ENCODE peak calls at places on chromosome 20, in six cellular contexts. U is DND-41, M is left lung, V is A549, P is fibroblast of lung, J is ovary. N is an unnamed sample.

GRCh38 chr20:57570145-57570850 is 9.4 kb downstream of the PCK1 start:
- DNase-seq in U (no peak), M (no peak), V (no peak), P (no peak), J (no peak), N (no peak)

GRCh38 chr20:20363449-20364015 is 4.4 kb upstream of the INSM1 start:
- DNase-seq in U (no peak), M (peak), V (no peak), P (no peak), J (no peak), N (no peak)

GRCh38 chr20:15976047-15976731 is 597.1 kb downstream of the KIF16B start:
- DNase-seq in U (no peak), M (no peak), V (no peak), P (no peak), J (no peak), N (no peak)

GRCh38 chr20:5489596-5489995 is 172.8 kb upstream of the PROKR2 start:
- DNase-seq in U (no peak), M (no peak), V (no peak), P (no peak), J (no peak), N (no peak)

GRCh38 chr20:25011261-25011660 is 18.7 kb upstream of the APMAP start:
- DNase-seq in U (no peak), M (no peak), V (no peak), P (no peak), J (no peak), N (no peak)

GRCh38 chr20:37517371-37517748 is 3.7 kb upstream of the NNAT start:
- DNase-seq in U (no peak), M (no peak), V (no peak), P (no peak), J (no peak), N (no peak)

GRCh38 chr20:19757973-19758887 is at the start of gene RIN2:
- DNase-seq in U (no peak), M (peak), V (peak), P (peak), J (peak), N (peak)

GRCh38 chr20:3042621-3043020 is 801 bp upstream of the GNRH2 start:
- DNase-seq in U (no peak), M (no peak), V (no peak), P (peak), J (peak), N (peak)

GRCh38 chr20:2242678-2243077 is 53.1 kb upstream of the TGM3 start:
- DNase-seq in U (no peak), M (no peak), V (no peak), P (no peak), J (no peak), N (no peak)

GRCh38 chr20:41137412-41138216 is at the start of gene PLCG1:
- DNase-seq in U (peak), M (peak), V (peak), P (peak), J (peak), N (peak)

GRCh38 chr20:63118786-63119450 is 97.0 kb downstream of the YTHDF1 start:
- DNase-seq in U (no peak), M (no peak), V (no peak), P (no peak), J (no peak), N (no peak)

GRCh38 chr20:6583134-6583738 is 184.2 kb upstream of the BMP2 start:
- DNase-seq in U (peak), M (peak), V (peak), P (peak), J (no peak), N (peak)

GRCh38 chr20:63273635-63274380 is 1.2 kb downstream of the ARFGAP1 start:
- DNase-seq in U (no peak), M (peak), V (peak), P (peak), J (no peak), N (no peak)

DNA sequence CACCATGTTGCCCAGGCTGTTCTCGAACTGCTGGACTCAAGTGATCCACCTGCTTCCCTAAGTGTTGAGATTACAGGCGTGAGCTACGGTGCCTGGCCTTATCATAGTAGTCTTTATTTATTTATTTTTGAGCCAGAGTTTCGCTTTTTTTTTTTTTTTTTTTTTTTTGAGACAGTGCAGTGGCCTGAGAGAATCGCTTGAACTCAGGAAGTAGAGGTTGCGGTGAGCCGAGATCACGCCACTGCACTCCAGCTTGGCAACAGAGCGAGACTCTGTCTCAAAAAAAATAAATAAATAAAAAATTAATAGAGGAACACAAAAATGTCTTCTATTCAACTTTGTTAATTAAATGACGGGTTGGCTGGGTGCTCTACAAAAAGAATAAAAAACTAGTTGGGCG is 12.9 kb downstream of the MAPRE1 start:
- DNase-seq in U (no peak), M (no peak), V (no peak), P (no peak), J (no peak), N (no peak)
- H3K4me3 ChIP-seq in U (no peak), M (no peak), V (no peak), P (no peak), J (no peak), N (no peak)

GRCh38 chr20:10371467-10371866 is 62.6 kb downstream of the MKKS start:
- DNase-seq in U (no peak), M (no peak), V (no peak), P (no peak), J (no peak), N (no peak)

GRCh38 chr20:10370091-10370887 is 63.7 kb downstream of the MKKS start:
- DNase-seq in U (no peak), M (no peak), V (peak), P (peak), J (no peak), N (no peak)

GRCh38 chr20:10367921-10368701 is 65.9 kb downstream of the MKKS start:
- DNase-seq in U (no peak), M (no peak), V (no peak), P (no peak), J (no peak), N (no peak)

GRCh38 chr20:10368702-10369041 is 65.3 kb downstream of the MKKS start:
- DNase-seq in U (no peak), M (no peak), V (no peak), P (no peak), J (no peak), N (no peak)

GRCh38 chr20:10369723-10370090 is 64.3 kb downstream of the MKKS start:
- DNase-seq in U (no peak), M (no peak), V (peak), P (peak), J (no peak), N (no peak)
- H3K27ac ChIP-seq in U (no peak), M (peak), V (peak), P (no peak), J (no peak), N (peak)

GRCh38 chr20:45118028-45118427 is 3.1 kb upstream of the WFDC5 start:
- DNase-seq in U (no peak), M (no peak), V (no peak), P (no peak), J (no peak), N (no peak)
- TF ChIP-seq CTCF in U (no peak), M (no peak), V (no peak), P (peak), J (no peak), N (no peak)

DNA sequence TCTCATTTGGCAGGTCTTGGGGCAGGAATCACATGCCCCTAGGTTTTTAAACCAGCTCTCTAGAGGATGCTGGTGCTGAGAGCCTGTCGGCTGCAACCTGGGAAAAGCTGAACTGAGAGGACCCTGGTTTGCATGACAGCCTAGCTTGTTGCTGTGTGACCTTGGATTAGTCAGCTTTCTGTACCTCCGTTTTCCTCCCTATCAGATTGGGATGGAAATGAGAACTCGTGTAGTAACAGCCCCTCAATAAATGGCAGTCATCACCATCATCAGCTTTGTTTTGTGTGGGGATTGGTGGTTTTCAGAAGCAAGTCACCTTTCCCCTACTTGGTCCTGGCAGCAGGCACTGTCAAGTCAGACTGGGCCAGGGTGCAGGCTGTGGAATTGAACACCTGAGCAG is 75.2 kb upstream of the MYL9 start:
- DNase-seq in U (no peak), M (no peak), V (no peak), P (no peak), J (no peak), N (no peak)
- H3K4me3 ChIP-seq in U (no peak), M (no peak), V (no peak), P (no peak), J (no peak), N (no peak)

GRCh38 chr20:44521484-44522481 is at the start of gene SERINC3:
- DNase-seq in U (peak), M (peak), V (peak), P (peak), J (peak), N (peak)
- H3K27ac ChIP-seq in U (peak), M (peak), V (peak), P (peak), J (peak), N (peak)

DNA sequence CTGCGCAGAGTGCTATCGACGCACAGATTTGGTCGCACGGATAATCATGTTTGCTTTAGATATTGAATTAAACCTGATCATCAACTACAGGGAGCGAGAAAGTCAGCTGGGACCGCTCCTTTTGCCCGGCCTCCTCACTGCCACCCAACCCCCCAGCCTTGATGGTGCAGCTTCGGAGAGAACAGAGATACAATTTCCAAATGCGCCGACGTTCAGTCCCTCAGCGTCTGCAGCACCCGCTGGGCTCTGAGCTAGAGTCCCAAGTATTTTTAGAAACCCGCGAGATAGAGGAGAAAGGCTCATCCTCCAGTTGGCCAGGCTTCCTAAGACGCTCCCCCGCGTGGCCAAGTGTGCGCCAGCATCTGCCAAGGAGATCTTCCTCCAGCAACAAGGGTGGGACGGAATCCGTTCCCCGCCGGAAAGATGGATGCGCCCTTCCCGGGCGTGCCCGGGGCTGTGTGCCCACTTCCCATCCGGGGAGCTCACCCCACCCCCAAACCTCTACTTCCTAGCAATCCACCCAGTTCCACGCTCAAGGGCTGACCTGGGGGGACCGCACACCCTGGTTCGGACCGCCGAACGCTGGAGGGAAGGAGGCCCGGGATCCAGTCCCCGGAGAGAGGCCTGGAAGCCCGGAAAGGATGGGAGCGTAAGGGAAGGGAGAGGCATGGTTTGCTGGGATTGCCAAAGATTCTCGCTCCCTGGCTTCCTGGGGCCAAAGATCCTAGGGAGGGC is 4.1 kb downstream of the NKX2-2 start:
- DNase-seq in U (no peak), M (peak), V (no peak), P (peak), J (no peak), N (no peak)
- TF ChIP-seq CTCF in U (no peak), M (no peak), V (no peak), P (peak), J (no peak), N (no peak)

GRCh38 chr20:17150858-17151257 is 76.0 kb upstream of the PCSK2 start:
- DNase-seq in U (no peak), M (no peak), V (no peak), P (no peak), J (no peak), N (no peak)
- H3K4me3 ChIP-seq in U (no peak), M (no peak), V (no peak), P (no peak), J (no peak), N (no peak)

GRCh38 chr20:53795170-53795569 is 201.5 kb upstream of the ZNF217 start:
- DNase-seq in U (no peak), M (no peak), V (no peak), P (no peak), J (no peak), N (no peak)

GRCh38 chr20:53793783-53794383 is 200.2 kb upstream of the ZNF217 start:
- DNase-seq in U (no peak), M (no peak), V (no peak), P (peak), J (no peak), N (no peak)

GRCh38 chr20:53792946-53793536 is 199.4 kb upstream of the ZNF217 start:
- DNase-seq in U (no peak), M (no peak), V (no peak), P (peak), J (no peak), N (no peak)

GRCh38 chr20:53797085-53797484 is 203.4 kb upstream of the ZNF217 start:
- DNase-seq in U (no peak), M (no peak), V (no peak), P (no peak), J (no peak), N (no peak)

GRCh38 chr20:53794529-53795115 is 201.0 kb upstream of the ZNF217 start:
- DNase-seq in U (no peak), M (no peak), V (no peak), P (no peak), J (no peak), N (no peak)
- H3K27ac ChIP-seq in U (no peak), M (no peak), V (peak), P (no peak), J (no peak), N (no peak)

N was measured in left ventricle myocardium inferior.